ENCODE peak calls at places on chromosome 3, in five cellular contexts. Z is neural progenitor cell, K is head of caudate nucleus, I is sciatic nerve, S is left cardiac atrium. A is an unnamed sample.

GRCh38 chr3:128112406-128112968 is 11.1 kb downstream of the RUVBL1 start:
- DNase-seq in Z (no peak), K (no peak), S (no peak), I (no peak), A (no peak)

GRCh38 chr3:168620854-168621253 is 525.1 kb upstream of the GOLIM4 start:
- DNase-seq in I (no peak), S (no peak), K (peak; percentile 64), Z (peak; percentile 71), A (no peak)

GRCh38 chr3:41503998-41504623 is 304.8 kb downstream of the CTNNB1 start:
- DNase-seq in I (no peak), S (no peak), Z (no peak), K (no peak), A (no peak)

GRCh38 chr3:38165722-38166387 is 518 bp downstream of the OXSR1 start:
- DNase-seq in I (peak; percentile 83), K (peak; percentile 53), Z (no peak), S (no peak), A (no peak)

GRCh38 chr3:38453075-38453913 is at the start of gene ACVR2B:
- DNase-seq in I (peak; percentile 95), S (peak; percentile 92), Z (peak; percentile 95), K (peak; percentile 92), A (peak; percentile 96)

GRCh38 chr3:159765025-159765859 is 223.4 kb upstream of the IL12A start:
- DNase-seq in Z (peak; percentile 76), I (peak; percentile 75), S (peak; percentile 85), K (peak; percentile 75), A (peak; percentile 90)

GRCh38 chr3:38000242-38000916 is 9.8 kb downstream of the VILL start:
- DNase-seq in S (peak; percentile 22), Z (no peak), K (no peak), I (peak; percentile 55), A (no peak)

GRCh38 chr3:187465503-187465902 is 97.3 kb downstream of the RTP4 start:
- DNase-seq in I (no peak), S (no peak), Z (no peak), K (no peak), A (no peak)

GRCh38 chr3:123256256-123256655 is 54.5 kb downstream of the SEC22A start:
- DNase-seq in S (no peak), I (no peak), Z (no peak), K (no peak), A (no peak)

GRCh38 chr3:165169368-165169767 is 26.8 kb downstream of the SLITRK3 start:
- DNase-seq in S (no peak), K (no peak), Z (no peak), I (no peak), A (no peak)

GRCh38 chr3:13011369-13012227 is 61.6 kb downstream of the IQSEC1 start:
- DNase-seq in I (no peak), K (no peak), Z (peak; percentile 49), S (no peak), A (no peak)

GRCh38 chr3:109071349-109072142 is 46.4 kb downstream of the MORC1 start:
- DNase-seq in K (no peak), I (no peak), Z (peak; percentile 6), S (no peak), A (peak; percentile 21)

GRCh38 chr3:161576733-161577510 is 80.3 kb downstream of the OTOL1 start:
- DNase-seq in K (no peak), I (no peak), Z (no peak), S (no peak), A (no peak)

GRCh38 chr3:99108508-99108907 is 207.0 kb upstream of the DCBLD2 start:
- DNase-seq in Z (no peak), I (no peak), K (no peak), S (no peak), A (no peak)